ENCODE peak calls at places on chromosomes 12 and 14, in four cellular contexts. One of them, this sample, is unnamed.

GRCh38 chr12:122865268-122866231 is 30.3 kb downstream of the HIP1R start:
- DNase-seq in K562: peak; percentile 52
- DNase-seq in HepG2: peak; percentile 69
- DNase-seq in H1: no peak
- DNase-seq in this sample: peak; percentile 37

GRCh38 chr14:24861083-24861630 is 188.8 kb downstream of the STXBP6 start:
- DNase-seq in K562: no peak
- DNase-seq in HepG2: peak; percentile 43
- DNase-seq in H1: no peak
- DNase-seq in this sample: no peak

GRCh38 chr14:101199028-101199770 is 295.7 kb upstream of the RTL1 start:
- DNase-seq in K562: no peak
- DNase-seq in HepG2: no peak
- DNase-seq in H1: no peak
- DNase-seq in this sample: no peak

GRCh38 chr14:104267895-104268294 is 129.5 kb downstream of the KIF26A start:
- DNase-seq in K562: no peak
- DNase-seq in HepG2: no peak
- DNase-seq in H1: no peak
- DNase-seq in this sample: no peak

GRCh38 chr12:8823565-8824300 is 1.3 kb downstream of the A2ML1 start:
- DNase-seq in K562: peak; percentile 24
- DNase-seq in HepG2: no peak
- DNase-seq in H1: no peak
- DNase-seq in this sample: no peak

GRCh38 chr12:6950944-6951540 is at the start of gene PTPN6:
- DNase-seq in K562: no peak
- DNase-seq in HepG2: no peak
- DNase-seq in H1: no peak
- DNase-seq in this sample: no peak

GRCh38 chr12:67790660-67791059 is 142.1 kb downstream of the DYRK2 start:
- DNase-seq in K562: no peak
- DNase-seq in HepG2: no peak
- DNase-seq in H1: no peak
- DNase-seq in this sample: no peak

GRCh38 chr12:6281081-6281809 is 29.2 kb upstream of the PLEKHG6 start:
- DNase-seq in K562: no peak
- DNase-seq in HepG2: no peak
- DNase-seq in H1: no peak
- DNase-seq in this sample: no peak

GRCh38 chr14:69943084-69943797 is 64.0 kb downstream of the SMOC1 start:
- DNase-seq in K562: no peak
- DNase-seq in HepG2: peak; percentile 9
- DNase-seq in H1: no peak
- DNase-seq in this sample: no peak

GRCh38 chr14:31880935-31881334 is 196.2 kb upstream of the ARHGAP5 start:
- DNase-seq in K562: no peak
- DNase-seq in HepG2: peak; percentile 64
- DNase-seq in H1: no peak
- DNase-seq in this sample: no peak

GRCh38 chr14:94633116-94633515 is 20.9 kb downstream of the SERPINA3 start:
- DNase-seq in K562: no peak
- DNase-seq in HepG2: no peak
- DNase-seq in H1: no peak
- DNase-seq in this sample: no peak

GRCh38 chr12:8742501-8742900 is 44.7 kb downstream of the RIMKLB start:
- DNase-seq in K562: no peak
- DNase-seq in HepG2: no peak
- DNase-seq in H1: no peak
- DNase-seq in this sample: no peak

GRCh38 chr12:5000204-5000603 is 43.5 kb upstream of the KCNA5 start:
- DNase-seq in K562: no peak
- DNase-seq in HepG2: no peak
- DNase-seq in H1: no peak
- DNase-seq in this sample: no peak

GRCh38 chr14:100714205-100714781 is 12.4 kb upstream of the DLK1 start:
- DNase-seq in K562: peak; percentile 44
- DNase-seq in HepG2: no peak
- DNase-seq in H1: no peak
- DNase-seq in this sample: no peak

GRCh38 chr12:75890660-75891059 is 140.9 kb downstream of the PHLDA1 start:
- DNase-seq in K562: no peak
- DNase-seq in HepG2: no peak
- DNase-seq in H1: no peak
- DNase-seq in this sample: no peak

GRCh38 chr14:105071942-105072341 is 6.7 kb upstream of the GPR132 start:
- DNase-seq in K562: no peak
- DNase-seq in HepG2: no peak
- DNase-seq in H1: no peak
- DNase-seq in this sample: no peak

GRCh38 chr12:69330475-69331473 is 17.4 kb upstream of the LYZ start:
- DNase-seq in K562: peak; percentile 53
- DNase-seq in HepG2: no peak
- DNase-seq in H1: peak; percentile 41
- DNase-seq in this sample: peak; percentile 25

GRCh38 chr12:23525450-23526072 is 423.9 kb downstream of the SOX5 start:
- DNase-seq in K562: no peak
- DNase-seq in HepG2: peak; percentile 38
- DNase-seq in H1: no peak
- DNase-seq in this sample: no peak

GRCh38 chr12:60926256-60926655 is 1330.4 kb downstream of the SLC16A7 start:
- DNase-seq in K562: no peak
- DNase-seq in HepG2: no peak
- DNase-seq in H1: no peak
- DNase-seq in this sample: no peak

GRCh38 chr12:109728921-109729836 is 15.6 kb downstream of the FAM222A start:
- DNase-seq in K562: no peak
- DNase-seq in HepG2: no peak
- DNase-seq in H1: no peak
- DNase-seq in this sample: no peak

GRCh38 chr14:77026166-77026929 is 2.2 kb downstream of the IRF2BPL start:
- DNase-seq in K562: no peak
- DNase-seq in HepG2: no peak
- DNase-seq in H1: no peak
- DNase-seq in this sample: no peak

GRCh38 chr14:61695695-61696527 is 598 bp downstream of the HIF1A start:
- DNase-seq in K562: peak; percentile 41
- DNase-seq in HepG2: peak; percentile 45
- DNase-seq in H1: no peak
- DNase-seq in this sample: peak; percentile 25

GRCh38 chr12:46590991-46591703 is 218.6 kb upstream of the SLC38A2 start:
- DNase-seq in K562: no peak
- DNase-seq in HepG2: no peak
- DNase-seq in H1: no peak
- DNase-seq in this sample: no peak

GRCh38 chr14:23575086-23575485 is 3.5 kb downstream of the JPH4 start:
- DNase-seq in K562: no peak
- DNase-seq in HepG2: peak; percentile 4
- DNase-seq in H1: no peak
- DNase-seq in this sample: no peak

GRCh38 chr12:10285919-10286318 is 21.8 kb upstream of the KLRD1 start:
- DNase-seq in K562: no peak
- DNase-seq in HepG2: no peak
- DNase-seq in H1: no peak
- DNase-seq in this sample: no peak

GRCh38 chr14:59465570-59466150 is 480 bp upstream of the GPR135 start:
- DNase-seq in K562: no peak
- DNase-seq in HepG2: no peak
- DNase-seq in H1: no peak
- DNase-seq in this sample: no peak

GRCh38 chr12:128449146-128449894 is 182.3 kb downstream of the TMEM132C start:
- DNase-seq in K562: no peak
- DNase-seq in HepG2: no peak
- DNase-seq in H1: no peak
- DNase-seq in this sample: no peak

GRCh38 chr14:53295985-53296582 is 143.0 kb upstream of the DDHD1 start:
- DNase-seq in K562: peak; percentile 34
- DNase-seq in HepG2: peak; percentile 17
- DNase-seq in H1: no peak
- DNase-seq in this sample: no peak

GRCh38 chr14:30015471-30015870 is 87.8 kb upstream of the PRKD1 start:
- DNase-seq in K562: no peak
- DNase-seq in HepG2: no peak
- DNase-seq in H1: no peak
- DNase-seq in this sample: no peak

GRCh38 chr12:45369065-45369464 is 153.2 kb downstream of the ANO6 start:
- DNase-seq in K562: no peak
- DNase-seq in HepG2: no peak
- DNase-seq in H1: no peak
- DNase-seq in this sample: no peak

DNA sequence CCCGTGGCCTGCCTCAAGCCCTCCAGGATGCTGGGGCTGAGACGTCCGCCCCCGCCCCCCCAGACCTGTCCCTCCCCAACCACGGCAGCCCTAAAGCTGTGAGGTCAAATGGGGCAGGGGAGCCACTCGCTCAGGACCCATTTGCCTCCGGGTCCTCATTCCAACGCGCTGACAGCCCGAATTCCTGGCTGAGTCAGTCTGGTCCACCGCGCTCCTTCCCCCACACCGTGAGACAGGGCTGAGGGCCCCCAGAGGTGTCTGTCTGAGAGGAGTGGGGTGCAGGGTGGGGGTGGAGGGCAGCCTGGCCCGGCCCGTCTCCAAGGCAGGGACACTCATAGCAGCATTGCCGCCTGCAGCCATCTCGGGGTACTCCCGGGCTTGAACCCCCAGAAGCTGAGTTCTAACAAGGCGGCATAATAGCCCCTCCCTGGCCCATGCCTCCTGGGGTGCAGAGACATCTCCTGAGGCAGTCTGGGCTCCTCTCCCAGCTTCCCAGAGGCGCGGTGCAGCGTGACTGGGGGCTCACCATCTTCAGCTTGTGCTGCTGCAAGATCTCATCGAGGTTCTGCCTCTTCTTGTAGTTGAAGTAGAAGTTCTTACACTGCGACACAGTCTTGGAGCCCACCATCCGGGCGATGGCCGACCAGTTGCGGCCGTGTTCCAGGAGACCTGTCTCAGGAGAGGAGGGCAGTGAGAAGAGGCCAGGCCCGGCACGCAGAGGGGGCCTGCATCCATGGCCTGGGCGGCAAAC is 90.5 kb downstream of the RFLNA start:
- DNase-seq in K562: no peak
- DNase-seq in HepG2: no peak
- DNase-seq in H1: no peak
- DNase-seq in this sample: no peak
- TF ChIP-seq POLR2AphosphoS5 in K562: no peak
- TF ChIP-seq POLR2AphosphoS5 in HepG2: no peak
- TF ChIP-seq POLR2AphosphoS5 in H1: no peak
- TF ChIP-seq POLR2AphosphoS5 in this sample: no peak

DNA sequence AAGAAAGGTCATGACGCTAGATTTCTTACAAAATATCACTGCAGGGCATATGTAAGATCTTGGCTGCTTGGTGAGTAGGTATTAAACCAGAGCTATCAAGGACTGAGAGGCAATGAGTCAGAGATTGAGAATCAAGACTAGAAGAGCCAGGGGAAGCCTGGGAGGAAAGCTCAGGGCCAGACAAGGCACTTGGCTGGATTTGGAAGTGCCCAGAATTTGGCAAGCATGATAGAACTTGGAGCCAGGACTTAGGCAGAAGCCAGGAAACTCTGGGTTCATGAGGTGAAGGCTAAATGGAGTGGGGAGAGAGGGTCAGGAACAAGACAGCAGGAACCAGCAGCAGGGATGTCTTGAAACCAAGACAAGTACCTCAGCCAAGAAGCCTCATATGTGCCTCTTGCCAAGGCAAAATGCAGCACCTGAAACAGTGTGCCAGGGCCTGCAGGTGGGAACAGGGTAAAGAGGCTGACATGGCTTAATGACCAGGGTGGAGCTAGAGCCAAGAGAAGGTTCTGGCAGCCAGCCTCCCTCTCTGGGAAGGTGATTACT is 49.9 kb downstream of the PTHLH start:
- DNase-seq in K562: no peak
- DNase-seq in HepG2: no peak
- DNase-seq in H1: no peak
- DNase-seq in this sample: no peak
- TF ChIP-seq TAF1 in K562: no peak
- TF ChIP-seq TAF1 in HepG2: no peak
- TF ChIP-seq TAF1 in H1: no peak
- TF ChIP-seq TAF1 in this sample: no peak

GRCh38 chr12:89349814-89350213 is 2.5 kb downstream of the DUSP6 start:
- DNase-seq in K562: no peak
- DNase-seq in HepG2: no peak
- DNase-seq in H1: no peak
- DNase-seq in this sample: no peak
- TF ChIP-seq POLR2A in K562: no peak
- TF ChIP-seq POLR2A in HepG2: no peak
- TF ChIP-seq POLR2A in H1: no peak
- TF ChIP-seq POLR2A in this sample: no peak

DNA sequence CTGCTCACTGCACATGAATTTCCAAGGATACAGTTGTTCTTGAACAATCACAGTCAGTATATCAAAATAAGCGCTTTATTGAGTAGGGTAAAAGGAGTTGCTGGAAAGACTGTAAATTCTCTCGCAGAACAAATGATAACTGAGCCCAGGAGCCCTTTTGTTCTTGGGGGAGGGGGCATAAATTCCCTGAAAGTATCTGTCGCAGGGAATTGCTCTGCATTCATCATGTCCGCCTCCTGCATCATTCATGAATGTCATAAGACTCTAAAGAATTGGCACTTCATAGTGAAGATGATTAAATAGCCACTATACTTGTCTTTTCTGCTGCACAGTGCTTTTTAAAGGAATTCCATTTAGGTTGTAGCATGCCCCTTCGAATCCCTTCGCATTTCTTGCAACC is 762.4 kb downstream of the DIO2 start:
- DNase-seq in K562: no peak
- DNase-seq in HepG2: no peak
- DNase-seq in H1: no peak
- DNase-seq in this sample: no peak
- TF ChIP-seq POLR2AphosphoS5 in K562: no peak
- TF ChIP-seq POLR2AphosphoS5 in HepG2: no peak
- TF ChIP-seq POLR2AphosphoS5 in H1: no peak
- TF ChIP-seq POLR2AphosphoS5 in this sample: no peak

GRCh38 chr14:67971627-67972625 is 152.3 kb downstream of the RAD51B start:
- DNase-seq in K562: no peak
- DNase-seq in HepG2: no peak
- DNase-seq in H1: no peak
- DNase-seq in this sample: no peak
- TF ChIP-seq TAF1 in K562: no peak
- TF ChIP-seq TAF1 in HepG2: no peak
- TF ChIP-seq TAF1 in H1: no peak
- TF ChIP-seq TAF1 in this sample: no peak